ENCODE peak calls at places on chromosomes 12 and 14, in five cellular contexts. O, W, V, J and P are unnamed samples.
A peak's percentile ranks its signal among the peaks of the same experiment; 100 is the strongest.

GRCh38 chr12:89051065-89051677 is 301.1 kb downstream of the DUSP6 start:
- DNase-seq in V (no peak), W (no peak), O (peak; percentile 60), J (peak; percentile 42), P (no peak)

GRCh38 chr12:93912086-93912733 is 235.0 kb downstream of the CRADD start:
- DNase-seq in V (no peak), W (no peak), J (no peak), O (no peak), P (no peak)

GRCh38 chr12:3233813-3234212 is 156.6 kb downstream of the TSPAN9 start:
- DNase-seq in V (no peak), J (no peak), W (no peak), O (no peak), P (no peak)

GRCh38 chr14:99028041-99028440 is 244.0 kb downstream of the BCL11B start:
- DNase-seq in O (no peak), J (no peak), W (peak; percentile 35), V (no peak), P (no peak)

GRCh38 chr12:30046376-30046775 is 262.6 kb upstream of the TMTC1 start:
- DNase-seq in J (no peak), V (no peak), W (no peak), O (no peak), P (no peak)

GRCh38 chr12:27480031-27480430 is 33.5 kb downstream of the SMCO2 start:
- DNase-seq in J (no peak), W (no peak), V (no peak), O (no peak), P (no peak)

GRCh38 chr12:132872975-132873421 is 14.4 kb downstream of the CHFR start:
- DNase-seq in J (no peak), V (no peak), O (no peak), W (no peak), P (no peak)

GRCh38 chr14:58904771-58905170 is 267.0 kb downstream of the DACT1 start:
- DNase-seq in V (no peak), W (no peak), O (no peak), J (no peak), P (no peak)

GRCh38 chr14:104967414-104968152 is 10.6 kb downstream of the AHNAK2 start:
- DNase-seq in W (peak; percentile 94), O (no peak), J (no peak), V (peak; percentile 25), P (no peak)

GRCh38 chr12:106171117-106171750 is 32.5 kb upstream of the NUAK1 start:
- DNase-seq in O (no peak), V (no peak), W (no peak), J (no peak), P (no peak)

GRCh38 chr12:133231001-133231400 is 4.7 kb downstream of the ANHX start:
- DNase-seq in W (peak; percentile 51), J (no peak), V (no peak), O (no peak), P (no peak)

GRCh38 chr12:95880895-95881294 is 22.1 kb downstream of the SNRPF start:
- DNase-seq in W (no peak), J (no peak), V (no peak), O (no peak), P (no peak)

GRCh38 chr12:38886064-38886463 is 19.3 kb downstream of the CPNE8 start:
- DNase-seq in W (no peak), J (peak; percentile 43), O (no peak), V (no peak), P (peak; percentile 47)

GRCh38 chr12:65632131-65632855 is 192.0 kb upstream of the HMGA2 start:
- DNase-seq in V (no peak), O (no peak), W (no peak), J (no peak), P (no peak)

GRCh38 chr12:21696603-21697002 is 39.0 kb upstream of the LDHB start:
- DNase-seq in O (no peak), V (no peak), J (no peak), W (no peak), P (no peak)

GRCh38 chr12:120496353-120497340 is 734 bp downstream of the DYNLL1 start:
- DNase-seq in J (peak; percentile 62), W (peak; percentile 81), V (peak; percentile 25), O (peak; percentile 56), P (peak; percentile 26)

GRCh38 chr14:89425931-89426330 is 8.9 kb upstream of the FOXN3 start:
- DNase-seq in J (no peak), V (no peak), W (peak; percentile 74), O (no peak), P (no peak)

GRCh38 chr14:70567791-70568190 is 32.7 kb downstream of the MED6 start:
- DNase-seq in W (no peak), O (no peak), V (peak; percentile 28), J (peak; percentile 33), P (no peak)

GRCh38 chr14:35506927-35507326 is 27.0 kb upstream of the INSM2 start:
- DNase-seq in W (no peak), O (no peak), V (no peak), J (no peak), P (no peak)

GRCh38 chr12:112716099-112717093 is 75.2 kb upstream of the RPH3A start:
- DNase-seq in J (no peak), W (no peak), V (no peak), O (no peak), P (no peak)

GRCh38 chr12:113271853-113272561 is 50.7 kb downstream of the TPCN1 start:
- DNase-seq in W (peak; percentile 94), V (no peak), J (peak; percentile 71), O (no peak), P (peak; percentile 59)

GRCh38 chr14:57057803-57058202 is 210.9 kb downstream of the EXOC5 start:
- DNase-seq in V (peak; percentile 79), W (no peak), O (peak; percentile 75), J (no peak), P (no peak)

GRCh38 chr12:96876966-96877365 is 30.1 kb upstream of the NEDD1 start:
- DNase-seq in J (no peak), W (no peak), O (no peak), V (no peak), P (no peak)

GRCh38 chr14:99603471-99603933 is 505 bp downstream of the CCDC85C start:
- DNase-seq in O (peak; percentile 25), J (peak; percentile 24), V (peak; percentile 39), W (no peak), P (no peak)

GRCh38 chr12:87305481-87305880 is 723.7 kb downstream of the C12orf50 start:
- DNase-seq in J (no peak), W (no peak), O (no peak), V (no peak), P (no peak)

GRCh38 chr12:125218952-125219351 is 153.7 kb downstream of the AACS start:
- DNase-seq in W (no peak), J (no peak), V (no peak), O (no peak), P (no peak)

GRCh38 chr12:69002969-69003368 is 70.0 kb upstream of the CPM start:
- DNase-seq in J (no peak), W (no peak), O (no peak), V (no peak), P (no peak)

GRCh38 chr12:103495158-103495782 is 498 bp downstream of the C12orf42 start:
- DNase-seq in W (no peak), V (peak; percentile 86), J (peak; percentile 19), O (peak; percentile 88), P (no peak)

GRCh38 chr14:101554991-101555668 is 6.2 kb upstream of the DIO3 start:
- DNase-seq in J (peak; percentile 36), W (no peak), V (no peak), O (no peak), P (no peak)

GRCh38 chr12:256225-256624 is 6.4 kb downstream of the SLC6A13 start:
- DNase-seq in V (no peak), J (no peak), W (no peak), O (no peak), P (no peak)

GRCh38 chr12:101089271-101089670 is 120.8 kb downstream of the SLC5A8 start:
- DNase-seq in O (no peak), V (no peak), W (no peak), J (no peak), P (no peak)

GRCh38 chr12:62933871-62934798 is 815 bp downstream of the PPM1H start:
- DNase-seq in V (peak; percentile 52), J (no peak), W (peak; percentile 70), O (peak; percentile 27), P (no peak)

GRCh38 chr14:69980457-69981414 is 101.5 kb downstream of the SMOC1 start:
- DNase-seq in O (peak; percentile 7), V (peak; percentile 55), W (no peak), J (no peak), P (no peak)

GRCh38 chr14:52835122-52835903 is 43.9 kb upstream of the GNPNAT1 start:
- DNase-seq in W (no peak), O (peak; percentile 69), J (no peak), V (no peak), P (no peak)

GRCh38 chr12:128969480-128970055 is 116.3 kb downstream of the GLT1D1 start:
- DNase-seq in W (peak; percentile 46), V (peak; percentile 99), O (peak; percentile 85), J (peak; percentile 37), P (no peak)

GRCh38 chr12:121391619-121392324 is 8.1 kb upstream of the RNF34 start:
- DNase-seq in V (no peak), J (peak; percentile 21), W (no peak), O (no peak), P (no peak)

GRCh38 chr12:24562761-24563392 is 386.0 kb downstream of the BCAT1 start:
- DNase-seq in O (peak; percentile 8), W (peak; percentile 71), V (no peak), J (no peak), P (no peak)

GRCh38 chr12:75837700-75838099 is 193.9 kb downstream of the PHLDA1 start:
- DNase-seq in W (no peak), V (no peak), J (peak; percentile 19), O (no peak), P (no peak)

GRCh38 chr14:74890262-74890661 is 8.5 kb downstream of the DLST start:
- DNase-seq in O (no peak), J (no peak), V (no peak), W (no peak), P (no peak)